ENCODE peak calls at places on chromosomes 16 and 17, in four cellular contexts. N is sigmoid colon, K is body of pancreas, U is uterus. B is an unnamed sample.

GRCh38 chr17:8243827-8244226 is 4.0 kb downstream of the CTC1 start:
- DNase-seq in U (no peak), N (no peak), K (no peak), B (no peak)

GRCh38 chr17:7438050-7438614 is 1.2 kb upstream of the FGF11 start:
- DNase-seq in U (peak; percentile 50), N (no peak), K (peak; percentile 32), B (peak; percentile 36)

GRCh38 chr17:34542700-34543336 is 36.6 kb upstream of the TMEM132E start:
- DNase-seq in U (peak; percentile 17), K (peak; percentile 41), N (no peak), B (peak; percentile 30)

GRCh38 chr17:50201226-50201854 is at the start of gene COL1A1:
- DNase-seq in N (peak; percentile 97), U (peak; percentile 96), K (peak; percentile 38), B (no peak)

GRCh38 chr16:22402191-22402590 is 27.8 kb upstream of the CDR2 start:
- DNase-seq in K (no peak), N (no peak), U (no peak), B (no peak)

GRCh38 chr17:64992325-64992802 is 64.2 kb downstream of the GNA13 start:
- DNase-seq in K (no peak), U (no peak), N (no peak), B (no peak)

GRCh38 chr17:18987230-18987610 is 17.3 kb downstream of the FAM83G start:
- DNase-seq in U (no peak), K (no peak), N (no peak), B (no peak)

GRCh38 chr16:51031598-51031997 is 119.5 kb downstream of the SALL1 start:
- DNase-seq in U (no peak), N (no peak), K (no peak), B (no peak)

GRCh38 chr16:81493755-81494433 is 49.3 kb downstream of the CMIP start:
- DNase-seq in K (peak; percentile 95), N (no peak), U (peak; percentile 52), B (no peak)

GRCh38 chr16:21186326-21186691 is 25.1 kb downstream of the ZP2 start:
- DNase-seq in U (no peak), N (no peak), K (no peak), B (no peak)

GRCh38 chr16:72950669-72951068 is 97.3 kb downstream of the ZFHX3 start:
- DNase-seq in U (no peak), N (no peak), K (no peak), B (no peak)

GRCh38 chr17:57633236-57633635 is 111.9 kb downstream of the CCDC182 start:
- DNase-seq in N (no peak), K (no peak), U (no peak), B (no peak)

GRCh38 chr16:64950731-64951130 is 171.1 kb downstream of the CDH11 start:
- DNase-seq in N (peak; percentile 59), K (no peak), U (no peak), B (no peak)

GRCh38 chr16:77692612-77693011 is 29.7 kb upstream of the NUDT7 start:
- DNase-seq in U (no peak), N (no peak), K (no peak), B (no peak)

GRCh38 chr16:87317766-87318121 is 552 bp upstream of the C16orf95 start:
- DNase-seq in U (peak; percentile 51), N (peak; percentile 84), K (peak; percentile 69), B (no peak)

GRCh38 chr17:76140661-76141211 is 309 bp downstream of the FOXJ1 start:
- DNase-seq in N (no peak), K (no peak), U (no peak), B (no peak)

GRCh38 chr17:6244796-6245195 is 174.6 kb downstream of the WSCD1 start:
- DNase-seq in K (no peak), U (no peak), N (no peak), B (no peak)

GRCh38 chr17:40363480-40363838 is 1.1 kb downstream of the GJD3 start:
- DNase-seq in N (peak; percentile 70), K (no peak), U (no peak), B (no peak)

GRCh38 chr16:30698816-30699614 is at the start of gene SRCAP:
- DNase-seq in K (peak; percentile 86), N (peak; percentile 95), U (peak; percentile 89), B (peak; percentile 79)

GRCh38 chr17:28567604-28568003 is 3.7 kb downstream of the PIGS start:
- DNase-seq in N (no peak), U (no peak), K (no peak), B (no peak)

GRCh38 chr17:45320349-45320930 is 3.6 kb upstream of the MAP3K14 start:
- DNase-seq in U (no peak), N (no peak), K (no peak), B (no peak)

GRCh38 chr17:7478276-7479138 is 924 bp downstream of the ZBTB4 start:
- DNase-seq in N (peak; percentile 86), U (peak; percentile 63), K (peak; percentile 66), B (peak; percentile 75)

GRCh38 chr16:19382084-19382801 is 35.4 kb upstream of the TMC5 start:
- DNase-seq in K (peak; percentile 44), U (no peak), N (no peak), B (no peak)

GRCh38 chr16:62665269-62665668 is 629.0 kb upstream of the CDH8 start:
- DNase-seq in N (no peak), U (no peak), K (no peak), B (no peak)

GRCh38 chr17:51260960-51261958 is 913 bp downstream of the UTP18 start:
- DNase-seq in K (peak; percentile 74), N (peak; percentile 80), U (peak; percentile 42), B (peak; percentile 77)

GRCh38 chr17:62703776-62704380 is 76.4 kb downstream of the MRC2 start:
- DNase-seq in N (peak; percentile 87), U (peak; percentile 56), K (peak; percentile 80), B (peak; percentile 47)

GRCh38 chr17:62674841-62675240 is 47.4 kb downstream of the MRC2 start:
- DNase-seq in N (no peak), U (no peak), K (no peak), B (no peak)

GRCh38 chr17:53626286-53626685 is 196.4 kb upstream of the KIF2B start:
- DNase-seq in K (no peak), U (no peak), N (no peak), B (no peak)

GRCh38 chr17:80861360-80861861 is 130.2 kb upstream of the CHMP6 start:
- DNase-seq in N (peak; percentile 60), U (no peak), K (no peak), B (no peak)

GRCh38 chr17:14296511-14296910 is 4.4 kb upstream of the HS3ST3B1 start:
- DNase-seq in N (no peak), U (no peak), K (no peak), B (no peak)

GRCh38 chr17:72192409-72193192 is 71.8 kb downstream of the SOX9 start:
- DNase-seq in K (no peak), U (no peak), N (no peak), B (no peak)

GRCh38 chr17:62892870-62893338 is 73.1 kb upstream of the TANC2 start:
- DNase-seq in K (no peak), N (peak; percentile 72), U (no peak), B (no peak)

GRCh38 chr17:45813051-45813731 is 29.1 kb downstream of the CRHR1 start:
- DNase-seq in N (no peak), K (no peak), U (no peak), B (no peak)

GRCh38 chr16:29824589-29825144 is 4.4 kb downstream of the MVP start:
- DNase-seq in N (no peak), U (no peak), K (no peak), B (no peak)

GRCh38 chr16:3472878-3473595 is 22.3 kb downstream of the C16orf90 start:
- DNase-seq in U (no peak), K (no peak), N (no peak), B (no peak)

GRCh38 chr16:46883353-46883689 is 841 bp upstream of the GPT2 start:
- DNase-seq in N (no peak), K (peak; percentile 44), U (no peak), B (no peak)

GRCh38 chr17:38587956-38588771 is 17.6 kb downstream of the SRCIN1 start:
- DNase-seq in N (no peak), K (no peak), U (no peak), B (no peak)

DNA sequence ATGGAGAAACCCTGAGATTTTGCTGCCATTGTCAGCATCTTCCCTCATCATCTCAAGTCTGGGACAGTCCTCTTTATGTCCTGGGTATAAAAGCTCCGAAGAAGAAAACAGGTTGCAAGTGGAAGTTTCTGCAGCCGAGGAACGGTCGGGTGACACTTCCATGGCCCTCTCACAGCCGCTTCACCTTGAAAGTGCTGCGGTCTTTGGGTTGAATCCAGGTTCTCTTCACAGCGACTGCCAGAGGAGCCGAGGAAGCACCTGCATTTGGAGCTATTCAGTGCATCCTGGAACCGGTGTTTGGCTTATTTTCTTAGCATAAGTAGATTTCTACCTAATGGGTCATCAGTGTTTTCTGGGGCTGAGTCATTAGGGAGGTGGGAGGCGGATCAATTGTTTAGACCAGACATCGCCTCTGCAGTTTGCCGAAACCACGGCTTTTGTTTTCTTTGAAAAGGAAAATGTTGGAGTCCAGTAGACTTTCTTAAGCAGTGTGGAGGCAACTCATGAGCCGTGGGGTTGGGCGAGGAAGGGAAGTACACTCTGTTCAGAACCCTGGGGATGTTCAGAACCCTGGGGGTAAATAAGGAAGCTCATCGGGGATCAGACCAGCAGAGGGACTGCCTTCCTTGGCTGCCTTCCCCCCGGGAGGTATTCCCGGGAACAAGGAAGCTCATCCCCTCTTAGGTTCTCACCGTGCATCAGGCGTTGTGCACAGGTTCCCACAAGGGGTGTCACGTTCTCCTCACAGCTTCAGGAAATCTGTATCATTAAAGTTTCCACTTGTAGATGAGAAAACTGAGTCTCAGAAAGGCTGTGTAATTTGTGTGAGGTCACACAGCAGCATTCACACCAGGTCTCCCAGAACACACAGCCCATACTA is 361.5 kb downstream of the SNX29 start:
- DNase-seq in U (no peak), N (no peak), K (no peak), B (no peak)
- H3K4me1 ChIP-seq in U (no peaks in the 10 kb centered on the region), N (peaks cover 15% of the 10 kb centered on the region), K (no peaks in the 10 kb centered on the region), B (no peaks in the 10 kb centered on the region)

GRCh38 chr17:42740699-42741098 is 4.1 kb downstream of the EZH1 start:
- DNase-seq in K (no peak), N (no peak), U (no peak), B (no peak)

GRCh38 chr17:42748202-42748905 is 3.5 kb upstream of the EZH1 start:
- DNase-seq in U (peak; percentile 36), N (peak; percentile 82), K (no peak), B (no peak)

GRCh38 chr17:42744283-42744805 is 496 bp downstream of the EZH1 start:
- DNase-seq in K (peak; percentile 83), U (peak; percentile 78), N (peak; percentile 91), B (no peak)

GRCh38 chr17:42744806-42745617 is at the start of gene EZH1:
- DNase-seq in K (peak; percentile 92), N (peak; percentile 95), U (peak; percentile 88), B (peak; percentile 95)

GRCh38 chr17:42743595-42744282 is 1.1 kb downstream of the EZH1 start:
- DNase-seq in N (no peak), K (no peak), U (no peak), B (no peak)
- H3K27ac ChIP-seq in N (peak overlapping the region; percentile 94), K (peak overlapping the region; percentile 80), U (peak overlapping the region; percentile 96), B (peak overlapping the region; percentile 90)

GRCh38 chr16:11298143-11298900 is 17.2 kb upstream of the PRM1 start:
- DNase-seq in U (no peak), K (no peak), N (no peak), B (no peak)
- H3K4me1 ChIP-seq in U (no peaks in the 10 kb centered on the region), K (peaks cover 22% of the 10 kb centered on the region), N (peaks cover 15% of the 10 kb centered on the region), B (peaks cover 8% of the 10 kb centered on the region)

GRCh38 chr17:61406543-61406845 is 6.9 kb downstream of the TBX2 start:
- DNase-seq in N (no peak), K (no peak), U (no peak), B (no peak)
- H3K27ac ChIP-seq in N (no peak overlapping the region), K (no peak overlapping the region), U (peak overlapping the region; percentile 83), B (no peak overlapping the region)

GRCh38 chr17:388087-388486 is 35.5 kb upstream of the RPH3AL start:
- DNase-seq in U (no peak), K (no peak), N (no peak), B (no peak)
- H3K4me1 ChIP-seq in U (no peaks in the 10 kb centered on the region), K (peaks cover 12% of the 10 kb centered on the region), N (peaks cover 9% of the 10 kb centered on the region), B (no peaks in the 10 kb centered on the region)

GRCh38 chr17:77160032-77160876 is 19.5 kb downstream of the SEC14L1 start:
- DNase-seq in K (no peak), U (no peak), N (no peak), B (no peak)
- H3K27ac ChIP-seq in K (no peak overlapping the region), U (no peak overlapping the region), N (peak overlapping the region; percentile 33), B (no peak overlapping the region)

B was measured in naive thymus-derived CD4-positive, alpha-beta T cell.